ENCODE peak calls at places on chromosome 2, in ten cellular contexts. One of them, this sample, is unnamed.

GRCh38 chr2:95275151-95275515 is 884 bp downstream of the PROM2 start:
- DNase-seq in aorta: peak; percentile 34
- DNase-seq in heart right ventricle: no peak
- DNase-seq in effector memory CD4-positive, alpha-beta T cell: no peak
- DNase-seq in tibial artery: peak; percentile 44
- DNase-seq in CD8-positive, alpha-beta T cell: peak; percentile 2
- DNase-seq in CD8-positive, alpha-beta memory T cell: no peak
- DNase-seq in PC-3: no peak
- DNase-seq in lower lobe of right lung: peak; percentile 37
- DNase-seq in ovary: peak; percentile 13
- DNase-seq in this sample: peak; percentile 49

GRCh38 chr2:45626387-45627010 is 15.4 kb upstream of the SRBD1 start:
- DNase-seq in aorta: no peak
- DNase-seq in CD8-positive, alpha-beta T cell: no peak
- DNase-seq in PC-3: peak; percentile 54
- DNase-seq in lower lobe of right lung: no peak
- DNase-seq in heart right ventricle: no peak
- DNase-seq in tibial artery: no peak
- DNase-seq in CD8-positive, alpha-beta memory T cell: no peak
- DNase-seq in effector memory CD4-positive, alpha-beta T cell: no peak
- DNase-seq in ovary: no peak
- DNase-seq in this sample: no peak

GRCh38 chr2:240925576-240926515 is 19.7 kb downstream of the CROCC2 start:
- DNase-seq in effector memory CD4-positive, alpha-beta T cell: no peak
- DNase-seq in tibial artery: peak; percentile 63
- DNase-seq in CD8-positive, alpha-beta memory T cell: no peak
- DNase-seq in CD8-positive, alpha-beta T cell: no peak
- DNase-seq in PC-3: no peak
- DNase-seq in lower lobe of right lung: peak; percentile 44
- DNase-seq in ovary: peak; percentile 43
- DNase-seq in heart right ventricle: peak; percentile 3
- DNase-seq in aorta: peak; percentile 72
- DNase-seq in this sample: peak; percentile 66

GRCh38 chr2:10989782-10990181 is 78.0 kb downstream of the KCNF1 start:
- DNase-seq in ovary: no peak
- DNase-seq in lower lobe of right lung: no peak
- DNase-seq in PC-3: no peak
- DNase-seq in heart right ventricle: no peak
- DNase-seq in aorta: no peak
- DNase-seq in effector memory CD4-positive, alpha-beta T cell: no peak
- DNase-seq in CD8-positive, alpha-beta memory T cell: no peak
- DNase-seq in tibial artery: peak; percentile 11
- DNase-seq in CD8-positive, alpha-beta T cell: no peak
- DNase-seq in this sample: no peak

GRCh38 chr2:135997380-135997779 is 12.0 kb upstream of the DARS1 start:
- DNase-seq in aorta: no peak
- DNase-seq in CD8-positive, alpha-beta T cell: peak; percentile 24
- DNase-seq in effector memory CD4-positive, alpha-beta T cell: no peak
- DNase-seq in heart right ventricle: no peak
- DNase-seq in ovary: no peak
- DNase-seq in CD8-positive, alpha-beta memory T cell: no peak
- DNase-seq in tibial artery: no peak
- DNase-seq in PC-3: no peak
- DNase-seq in lower lobe of right lung: peak; percentile 56
- DNase-seq in this sample: peak; percentile 74

GRCh38 chr2:8576525-8577157 is 105.2 kb upstream of the ID2 start:
- DNase-seq in heart right ventricle: no peak
- DNase-seq in tibial artery: no peak
- DNase-seq in CD8-positive, alpha-beta memory T cell: no peak
- DNase-seq in lower lobe of right lung: no peak
- DNase-seq in CD8-positive, alpha-beta T cell: no peak
- DNase-seq in aorta: no peak
- DNase-seq in ovary: no peak
- DNase-seq in effector memory CD4-positive, alpha-beta T cell: no peak
- DNase-seq in PC-3: no peak
- DNase-seq in this sample: peak; percentile 70

GRCh38 chr2:140604096-140604495 is 1526.7 kb downstream of the LRP1B start:
- DNase-seq in tibial artery: no peak
- DNase-seq in ovary: no peak
- DNase-seq in aorta: no peak
- DNase-seq in CD8-positive, alpha-beta memory T cell: no peak
- DNase-seq in lower lobe of right lung: no peak
- DNase-seq in CD8-positive, alpha-beta T cell: no peak
- DNase-seq in heart right ventricle: no peak
- DNase-seq in effector memory CD4-positive, alpha-beta T cell: no peak
- DNase-seq in PC-3: peak; percentile 67
- DNase-seq in this sample: no peak

GRCh38 chr2:75481041-75481836 is 79.5 kb downstream of the EVA1A start:
- DNase-seq in ovary: no peak
- DNase-seq in PC-3: peak; percentile 32
- DNase-seq in tibial artery: no peak
- DNase-seq in CD8-positive, alpha-beta memory T cell: no peak
- DNase-seq in effector memory CD4-positive, alpha-beta T cell: no peak
- DNase-seq in CD8-positive, alpha-beta T cell: no peak
- DNase-seq in heart right ventricle: no peak
- DNase-seq in aorta: no peak
- DNase-seq in lower lobe of right lung: no peak
- DNase-seq in this sample: no peak

GRCh38 chr2:44715671-44716077 is 225.8 kb upstream of the SIX3 start:
- DNase-seq in PC-3: peak; percentile 72
- DNase-seq in lower lobe of right lung: no peak
- DNase-seq in ovary: no peak
- DNase-seq in heart right ventricle: peak; percentile 17
- DNase-seq in CD8-positive, alpha-beta memory T cell: no peak
- DNase-seq in CD8-positive, alpha-beta T cell: no peak
- DNase-seq in aorta: no peak
- DNase-seq in tibial artery: no peak
- DNase-seq in effector memory CD4-positive, alpha-beta T cell: no peak
- DNase-seq in this sample: no peak

GRCh38 chr2:37418956-37419355 is 74.5 kb downstream of the QPCT start:
- DNase-seq in PC-3: peak; percentile 64
- DNase-seq in aorta: no peak
- DNase-seq in CD8-positive, alpha-beta memory T cell: no peak
- DNase-seq in tibial artery: no peak
- DNase-seq in ovary: no peak
- DNase-seq in lower lobe of right lung: no peak
- DNase-seq in heart right ventricle: no peak
- DNase-seq in effector memory CD4-positive, alpha-beta T cell: no peak
- DNase-seq in CD8-positive, alpha-beta T cell: no peak
- DNase-seq in this sample: no peak

GRCh38 chr2:1309507-1309906 is 103.8 kb upstream of the TPO start:
- DNase-seq in tibial artery: no peak
- DNase-seq in ovary: no peak
- DNase-seq in lower lobe of right lung: no peak
- DNase-seq in effector memory CD4-positive, alpha-beta T cell: no peak
- DNase-seq in CD8-positive, alpha-beta T cell: no peak
- DNase-seq in CD8-positive, alpha-beta memory T cell: no peak
- DNase-seq in heart right ventricle: no peak
- DNase-seq in aorta: no peak
- DNase-seq in PC-3: no peak
- DNase-seq in this sample: no peak

DNA sequence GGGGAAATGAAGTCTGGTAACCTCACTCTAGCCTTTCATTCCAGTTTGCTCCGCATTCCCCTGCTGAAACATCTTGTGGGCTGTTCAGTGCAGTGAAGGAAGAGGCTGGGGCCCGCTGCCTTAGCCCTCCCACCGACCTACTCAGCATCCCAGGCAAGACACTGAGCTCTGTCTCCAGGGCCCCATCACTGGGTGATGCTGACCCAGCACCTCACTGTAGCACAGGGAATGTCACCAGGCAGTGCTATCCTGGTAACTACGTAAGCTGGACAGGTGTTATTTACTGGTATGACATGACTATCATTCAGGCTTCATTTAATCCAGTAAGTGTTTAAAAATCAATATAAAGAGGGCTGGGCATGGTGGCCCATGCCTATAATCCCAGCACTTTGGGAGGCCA is 101.0 kb upstream of the NFU1 start:
- DNase-seq in lower lobe of right lung: no peak
- DNase-seq in ovary: no peak
- DNase-seq in PC-3: no peak
- DNase-seq in tibial artery: no peak
- DNase-seq in effector memory CD4-positive, alpha-beta T cell: no peak
- DNase-seq in aorta: no peak
- DNase-seq in CD8-positive, alpha-beta memory T cell: no peak
- DNase-seq in CD8-positive, alpha-beta T cell: no peak
- DNase-seq in heart right ventricle: no peak
- DNase-seq in this sample: no peak
- H3K36me3 ChIP-seq in lower lobe of right lung: peaks cover 43% of the 10 kb centered on the region
- H3K36me3 ChIP-seq in ovary: no peaks in the 10 kb centered on the region
- H3K36me3 ChIP-seq in PC-3: peaks cover 8% of the 10 kb centered on the region
- H3K36me3 ChIP-seq in tibial artery: peaks cover 15% of the 10 kb centered on the region
- H3K36me3 ChIP-seq in effector memory CD4-positive, alpha-beta T cell: peaks cover 87% of the 10 kb centered on the region
- H3K36me3 ChIP-seq in aorta: peaks cover 2% of the 10 kb centered on the region
- H3K36me3 ChIP-seq in CD8-positive, alpha-beta memory T cell: peaks cover 74% of the 10 kb centered on the region
- H3K36me3 ChIP-seq in CD8-positive, alpha-beta T cell: peaks cover 56% of the 10 kb centered on the region
- H3K36me3 ChIP-seq in heart right ventricle: peaks cover 92% of the 10 kb centered on the region
- H3K36me3 ChIP-seq in this sample: peaks cover 11% of the 10 kb centered on the region

DNA sequence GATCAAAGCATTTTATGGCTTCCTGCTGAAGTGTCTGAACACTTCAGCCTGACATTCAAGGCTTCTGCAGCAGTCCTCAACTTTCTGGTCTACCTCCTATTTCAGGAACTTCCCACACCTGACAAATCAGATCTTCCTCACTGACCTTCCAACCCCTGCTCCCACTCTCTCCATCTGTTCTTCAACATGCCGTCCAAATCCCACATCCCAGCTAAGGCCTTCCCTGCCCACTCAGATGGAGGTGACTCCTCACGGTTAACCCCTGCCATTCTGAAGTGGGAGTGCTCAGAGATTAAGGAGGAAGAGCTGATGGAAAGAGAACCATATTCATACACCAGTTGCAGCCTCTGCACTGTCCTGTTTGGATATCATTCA is 104.8 kb downstream of the POLR1A start:
- DNase-seq in effector memory CD4-positive, alpha-beta T cell: no peak
- DNase-seq in heart right ventricle: no peak
- DNase-seq in ovary: no peak
- DNase-seq in aorta: peak; percentile 10
- DNase-seq in CD8-positive, alpha-beta T cell: no peak
- DNase-seq in tibial artery: peak; percentile 15
- DNase-seq in PC-3: no peak
- DNase-seq in CD8-positive, alpha-beta memory T cell: no peak
- DNase-seq in lower lobe of right lung: no peak
- DNase-seq in this sample: no peak
- H3K27ac ChIP-seq in effector memory CD4-positive, alpha-beta T cell: no peak overlapping the region
- H3K27ac ChIP-seq in heart right ventricle: no peak overlapping the region
- H3K27ac ChIP-seq in ovary: no peak overlapping the region
- H3K27ac ChIP-seq in aorta: peak overlapping the region; percentile 10
- H3K27ac ChIP-seq in CD8-positive, alpha-beta T cell: no peak overlapping the region
- H3K27ac ChIP-seq in tibial artery: peak overlapping the region; percentile 83
- H3K27ac ChIP-seq in PC-3: no peak overlapping the region
- H3K27ac ChIP-seq in CD8-positive, alpha-beta memory T cell: no peak overlapping the region
- H3K27ac ChIP-seq in lower lobe of right lung: peak overlapping the region; percentile 9
- H3K27ac ChIP-seq in this sample: no peak overlapping the region

DNA sequence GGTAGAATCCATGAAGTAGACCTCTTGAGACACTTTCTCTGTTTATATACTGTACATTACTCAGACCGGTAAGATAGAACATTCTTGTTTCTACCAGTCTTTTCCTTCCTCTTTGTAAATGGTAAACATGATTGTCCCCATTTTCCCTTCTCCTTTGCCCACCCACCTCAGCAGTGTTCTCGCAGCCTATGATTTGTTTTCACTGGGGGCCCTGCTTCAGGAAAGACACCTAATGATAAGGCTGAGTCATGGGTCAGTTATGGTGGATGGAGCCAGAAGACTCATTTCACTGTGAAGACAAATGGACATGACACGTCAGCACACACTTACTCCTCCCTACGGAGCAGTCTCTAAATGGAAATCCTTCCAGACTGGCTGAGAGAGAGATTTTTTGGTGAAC is 23.7 kb downstream of the CENPO start:
- DNase-seq in CD8-positive, alpha-beta T cell: no peak
- DNase-seq in lower lobe of right lung: no peak
- DNase-seq in tibial artery: no peak
- DNase-seq in aorta: no peak
- DNase-seq in CD8-positive, alpha-beta memory T cell: no peak
- DNase-seq in PC-3: peak; percentile 44
- DNase-seq in ovary: no peak
- DNase-seq in effector memory CD4-positive, alpha-beta T cell: no peak
- DNase-seq in heart right ventricle: no peak
- DNase-seq in this sample: no peak
- H3K36me3 ChIP-seq in CD8-positive, alpha-beta T cell: peaks cover 6% of the 10 kb centered on the region
- H3K36me3 ChIP-seq in lower lobe of right lung: peaks cover 32% of the 10 kb centered on the region
- H3K36me3 ChIP-seq in tibial artery: peaks cover 11% of the 10 kb centered on the region
- H3K36me3 ChIP-seq in aorta: peaks cover 3% of the 10 kb centered on the region
- H3K36me3 ChIP-seq in CD8-positive, alpha-beta memory T cell: peaks cover 18% of the 10 kb centered on the region
- H3K36me3 ChIP-seq in PC-3: peaks cover 48% of the 10 kb centered on the region
- H3K36me3 ChIP-seq in ovary: peaks cover 3% of the 10 kb centered on the region
- H3K36me3 ChIP-seq in effector memory CD4-positive, alpha-beta T cell: peaks cover 24% of the 10 kb centered on the region
- H3K36me3 ChIP-seq in heart right ventricle: peaks cover 49% of the 10 kb centered on the region
- H3K36me3 ChIP-seq in this sample: peaks cover 15% of the 10 kb centered on the region

GRCh38 chr2:222807431-222807830 is 53.4 kb upstream of the ACSL3 start:
- DNase-seq in effector memory CD4-positive, alpha-beta T cell: no peak
- DNase-seq in ovary: no peak
- DNase-seq in lower lobe of right lung: no peak
- DNase-seq in PC-3: no peak
- DNase-seq in heart right ventricle: no peak
- DNase-seq in CD8-positive, alpha-beta T cell: no peak
- DNase-seq in CD8-positive, alpha-beta memory T cell: no peak
- DNase-seq in aorta: no peak
- DNase-seq in tibial artery: no peak
- DNase-seq in this sample: no peak

GRCh38 chr2:222805591-222806304 is 55.1 kb upstream of the ACSL3 start:
- DNase-seq in PC-3: no peak
- DNase-seq in effector memory CD4-positive, alpha-beta T cell: no peak
- DNase-seq in ovary: no peak
- DNase-seq in aorta: no peak
- DNase-seq in CD8-positive, alpha-beta T cell: no peak
- DNase-seq in heart right ventricle: peak; percentile 18
- DNase-seq in CD8-positive, alpha-beta memory T cell: no peak
- DNase-seq in tibial artery: no peak
- DNase-seq in lower lobe of right lung: no peak
- DNase-seq in this sample: no peak

GRCh38 chr2:222810044-222810443 is 50.8 kb upstream of the ACSL3 start:
- DNase-seq in CD8-positive, alpha-beta T cell: no peak
- DNase-seq in PC-3: no peak
- DNase-seq in ovary: no peak
- DNase-seq in tibial artery: no peak
- DNase-seq in heart right ventricle: no peak
- DNase-seq in aorta: no peak
- DNase-seq in effector memory CD4-positive, alpha-beta T cell: no peak
- DNase-seq in CD8-positive, alpha-beta memory T cell: no peak
- DNase-seq in lower lobe of right lung: no peak
- DNase-seq in this sample: no peak

GRCh38 chr2:222809582-222809981 is 51.3 kb upstream of the ACSL3 start:
- DNase-seq in tibial artery: no peak
- DNase-seq in lower lobe of right lung: no peak
- DNase-seq in effector memory CD4-positive, alpha-beta T cell: no peak
- DNase-seq in heart right ventricle: no peak
- DNase-seq in CD8-positive, alpha-beta T cell: no peak
- DNase-seq in PC-3: no peak
- DNase-seq in ovary: no peak
- DNase-seq in CD8-positive, alpha-beta memory T cell: no peak
- DNase-seq in aorta: no peak
- DNase-seq in this sample: no peak

DNA sequence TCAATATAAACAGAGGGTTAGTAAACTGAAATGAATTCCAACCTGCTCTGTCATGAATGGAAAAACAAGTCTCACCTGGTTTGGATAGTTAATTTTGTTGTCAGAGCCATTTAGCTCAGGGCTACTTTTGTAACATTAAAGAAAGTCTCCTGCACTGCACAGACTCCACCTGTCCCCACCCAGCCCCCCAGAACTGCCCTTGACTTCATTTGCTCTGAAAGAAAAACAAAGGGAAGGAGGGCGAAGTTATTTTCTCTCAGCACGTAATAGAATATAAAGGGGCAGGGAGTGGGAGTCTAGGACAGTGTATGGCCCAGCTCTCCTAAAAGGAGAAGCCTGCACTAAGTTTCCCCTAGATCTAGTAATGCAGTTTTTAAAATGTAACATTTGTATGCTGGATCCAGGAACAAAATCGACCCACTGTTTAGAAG is 54.2 kb upstream of the ACSL3 start:
- DNase-seq in effector memory CD4-positive, alpha-beta T cell: no peak
- DNase-seq in PC-3: no peak
- DNase-seq in aorta: no peak
- DNase-seq in lower lobe of right lung: no peak
- DNase-seq in heart right ventricle: no peak
- DNase-seq in ovary: no peak
- DNase-seq in CD8-positive, alpha-beta memory T cell: no peak
- DNase-seq in tibial artery: no peak
- DNase-seq in CD8-positive, alpha-beta T cell: no peak
- DNase-seq in this sample: no peak
- H3K27ac ChIP-seq in effector memory CD4-positive, alpha-beta T cell: no peak overlapping the region
- H3K27ac ChIP-seq in PC-3: no peak overlapping the region
- H3K27ac ChIP-seq in aorta: no peak overlapping the region
- H3K27ac ChIP-seq in lower lobe of right lung: no peak overlapping the region
- H3K27ac ChIP-seq in heart right ventricle: no peak overlapping the region
- H3K27ac ChIP-seq in ovary: no peak overlapping the region
- H3K27ac ChIP-seq in CD8-positive, alpha-beta memory T cell: no peak overlapping the region
- H3K27ac ChIP-seq in tibial artery: no peak overlapping the region
- H3K27ac ChIP-seq in CD8-positive, alpha-beta T cell: no peak overlapping the region
- H3K27ac ChIP-seq in this sample: no peak overlapping the region

This sample was measured in kidney.